ENCODE peak calls at places on chromosomes 5 and 9, in eight cellular contexts. V is kidney, J is uterus, C is colonic mucosa, Z is breast epithelium, L is tibial nerve, P is ascending aorta, S is pancreas. O is an unnamed sample.
A peak's percentile ranks its signal among the peaks of the same experiment; 100 is the strongest.

GRCh38 chr9:134328341-134328840 is 2.1 kb downstream of the RXRA start:
- DNase-seq in C (peak; percentile 67), Z (no peak), L (no peak), P (no peak), S (no peak), J (no peak), V (peak; percentile 78), O (peak; percentile 31)

GRCh38 chr5:107519900-107520354 is 150.8 kb downstream of the EFNA5 start:
- DNase-seq in P (no peak), C (no peak), Z (no peak), L (no peak), V (no peak), S (no peak), J (no peak), O (no peak)

GRCh38 chr5:159098285-159099048 is 1.2 kb downstream of the EBF1 start:
- DNase-seq in J (no peak), L (no peak), C (no peak), S (no peak), P (no peak), Z (no peak), V (no peak), O (no peak)

GRCh38 chr9:136403538-136403914 is 3.6 kb upstream of the SNAPC4 start:
- DNase-seq in P (no peak), V (no peak), J (no peak), Z (no peak), L (no peak), S (no peak), C (no peak), O (no peak)

GRCh38 chr5:168471785-168472184 is 14.5 kb upstream of the RARS1 start:
- DNase-seq in V (no peak), Z (no peak), S (no peak), L (no peak), C (no peak), P (no peak), J (no peak), O (no peak)

GRCh38 chr5:2005101-2006041 is 122.6 kb upstream of the IRX4 start:
- DNase-seq in C (no peak), P (no peak), J (no peak), L (no peak), S (no peak), V (no peak), Z (no peak), O (no peak)

GRCh38 chr5:154620406-154620805 is 134.8 kb upstream of the LARP1 start:
- DNase-seq in C (no peak), P (no peak), V (no peak), J (no peak), L (no peak), S (no peak), Z (no peak), O (no peak)

GRCh38 chr5:178644826-178645545 is 18.1 kb upstream of the CLK4 start:
- DNase-seq in V (no peak), L (no peak), S (no peak), P (peak; percentile 12), C (no peak), J (no peak), Z (no peak), O (no peak)

GRCh38 chr9:134196911-134197310 is 32.5 kb upstream of the RNU6ATAC start:
- DNase-seq in V (peak; percentile 28), L (no peak), S (no peak), C (no peak), P (peak; percentile 33), Z (no peak), J (no peak), O (no peak)

GRCh38 chr5:173493040-173493439 is 123.4 kb downstream of the BOD1 start:
- DNase-seq in J (no peak), V (no peak), P (no peak), S (no peak), C (no peak), Z (no peak), L (no peak), O (no peak)

GRCh38 chr5:149358294-149358651 is 427 bp downstream of the PCYOX1L start:
- DNase-seq in P (no peak), S (peak; percentile 78), L (peak; percentile 32), J (peak; percentile 55), C (peak; percentile 44), V (peak; percentile 80), Z (no peak), O (peak; percentile 74)

GRCh38 chr5:141489841-141490240 is 960 bp downstream of the PCDHGC5 start:
- DNase-seq in J (no peak), V (no peak), L (no peak), Z (no peak), S (no peak), P (no peak), C (no peak), O (no peak)

GRCh38 chr5:141488591-141489478 is at the start of gene PCDHGC5:
- DNase-seq in J (peak; percentile 57), L (no peak), S (no peak), Z (no peak), V (no peak), C (no peak), P (no peak), O (no peak)

GRCh38 chr5:141490771-141491170 is 1.9 kb downstream of the PCDHGC5 start:
- DNase-seq in Z (no peak), P (no peak), S (no peak), C (no peak), V (no peak), L (no peak), J (no peak), O (no peak)

GRCh38 chr5:141491323-141492167 is 2.7 kb downstream of the PCDHGC5 start:
- DNase-seq in S (no peak), V (no peak), Z (no peak), J (no peak), C (no peak), P (no peak), L (no peak), O (no peak)

DNA sequence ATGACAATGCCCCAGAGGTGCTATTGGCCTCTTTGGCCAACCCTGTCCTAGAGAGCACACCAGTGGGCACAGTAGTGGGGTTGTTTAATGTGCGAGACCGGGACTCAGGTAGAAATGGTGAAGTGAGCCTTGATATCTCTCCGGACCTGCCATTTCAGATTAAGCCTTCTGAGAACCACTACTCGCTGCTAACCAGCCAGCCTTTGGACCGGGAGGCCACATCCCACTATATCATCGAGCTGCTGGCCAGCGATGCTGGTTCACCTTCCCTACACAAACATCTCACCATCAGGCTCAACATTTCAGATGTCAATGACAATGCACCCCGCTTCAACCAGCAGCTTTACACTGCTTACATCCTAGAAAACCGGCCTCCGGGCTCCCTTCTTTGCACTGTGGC is 1.4 kb downstream of the PCDHGC5 start:
- DNase-seq in S (no peak), J (no peak), V (no peak), Z (no peak), C (no peak), L (no peak), P (no peak), O (no peak)
- H3K4me3 ChIP-seq in S (no peak overlapping the region), J (no peak overlapping the region), V (no peak overlapping the region), Z (no peak overlapping the region), C (no peak overlapping the region), L (no peak overlapping the region), P (no peak overlapping the region), O (no peak overlapping the region)

GRCh38 chr5:371811-372555 is 50.5 kb downstream of the AHRR start:
- DNase-seq in C (peak; percentile 12), L (peak; percentile 2), P (peak; percentile 56), J (no peak), V (peak; percentile 24), S (peak; percentile 23), Z (peak; percentile 43), O (no peak)
- H3K4me1 ChIP-seq in C (no peaks in the 10 kb centered on the region), L (no peaks in the 10 kb centered on the region), P (no peaks in the 10 kb centered on the region), J (no peaks in the 10 kb centered on the region), V (no peaks in the 10 kb centered on the region), S (no peaks in the 10 kb centered on the region), Z (no peaks in the 10 kb centered on the region), O (no peaks in the 10 kb centered on the region)

GRCh38 chr5:141041427-141041785 is 9.8 kb upstream of the PCDHB1 start:
- DNase-seq in J (no peak), L (no peak), S (no peak), V (no peak), P (no peak), Z (no peak), C (no peak), O (no peak)

GRCh38 chr5:141039061-141039460 is 12.1 kb upstream of the PCDHB1 start:
- DNase-seq in V (no peak), J (no peak), S (no peak), C (no peak), P (no peak), L (no peak), Z (no peak), O (no peak)

GRCh38 chr5:141039517-141039916 is 11.7 kb upstream of the PCDHB1 start:
- DNase-seq in S (no peak), P (no peak), C (no peak), Z (no peak), J (no peak), L (no peak), V (no peak), O (no peak)

GRCh38 chr5:141040093-141040762 is 10.9 kb upstream of the PCDHB1 start:
- DNase-seq in P (no peak), C (no peak), S (peak; percentile 87), J (peak; percentile 20), V (peak; percentile 79), L (peak; percentile 25), Z (no peak), O (peak; percentile 13)

DNA sequence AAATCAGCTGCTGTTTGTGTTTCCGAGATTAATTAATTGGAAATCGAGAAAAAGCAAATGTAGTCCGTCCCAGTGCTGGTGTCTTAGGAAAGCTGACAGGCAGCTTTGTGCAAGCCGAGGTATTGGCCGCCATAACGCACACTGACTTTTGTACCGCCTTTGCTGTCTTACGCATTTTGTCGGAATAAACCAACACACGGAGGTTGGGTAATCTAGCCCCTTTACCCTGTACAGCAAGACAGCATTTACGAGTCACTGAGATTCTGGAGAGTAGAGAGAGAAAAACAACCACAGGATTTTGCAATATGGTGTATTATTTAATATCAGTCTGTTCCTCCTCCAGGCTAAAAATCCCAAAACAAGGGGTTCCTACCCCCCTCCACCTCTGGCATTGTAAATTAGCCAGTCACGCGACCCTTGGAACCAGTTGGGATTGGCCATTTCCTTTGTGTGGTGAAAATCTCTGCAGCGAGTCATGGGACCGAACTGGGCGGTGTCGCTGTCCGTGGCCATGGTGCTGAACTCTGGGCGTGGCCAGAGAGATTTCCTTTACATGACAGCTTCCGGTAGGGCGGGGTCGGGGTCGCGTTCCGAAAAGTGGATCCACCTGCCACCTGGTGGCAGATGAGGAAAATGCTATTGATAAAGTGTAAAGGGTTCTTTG is 10.3 kb upstream of the PCDHB1 start:
- DNase-seq in S (peak; percentile 98), J (peak; percentile 95), Z (peak; percentile 98), C (peak; percentile 80), V (peak; percentile 98), P (peak; percentile 92), L (peak; percentile 94), O (peak; percentile 87)
- TF ChIP-seq CTCF in S (peak; percentile 38), J (peak; percentile 84), Z (peak; percentile 81), C (peak; percentile 48), V (peak; percentile 84), P (peak; percentile 60), L (peak; percentile 60), O (peak; percentile 51)

DNA sequence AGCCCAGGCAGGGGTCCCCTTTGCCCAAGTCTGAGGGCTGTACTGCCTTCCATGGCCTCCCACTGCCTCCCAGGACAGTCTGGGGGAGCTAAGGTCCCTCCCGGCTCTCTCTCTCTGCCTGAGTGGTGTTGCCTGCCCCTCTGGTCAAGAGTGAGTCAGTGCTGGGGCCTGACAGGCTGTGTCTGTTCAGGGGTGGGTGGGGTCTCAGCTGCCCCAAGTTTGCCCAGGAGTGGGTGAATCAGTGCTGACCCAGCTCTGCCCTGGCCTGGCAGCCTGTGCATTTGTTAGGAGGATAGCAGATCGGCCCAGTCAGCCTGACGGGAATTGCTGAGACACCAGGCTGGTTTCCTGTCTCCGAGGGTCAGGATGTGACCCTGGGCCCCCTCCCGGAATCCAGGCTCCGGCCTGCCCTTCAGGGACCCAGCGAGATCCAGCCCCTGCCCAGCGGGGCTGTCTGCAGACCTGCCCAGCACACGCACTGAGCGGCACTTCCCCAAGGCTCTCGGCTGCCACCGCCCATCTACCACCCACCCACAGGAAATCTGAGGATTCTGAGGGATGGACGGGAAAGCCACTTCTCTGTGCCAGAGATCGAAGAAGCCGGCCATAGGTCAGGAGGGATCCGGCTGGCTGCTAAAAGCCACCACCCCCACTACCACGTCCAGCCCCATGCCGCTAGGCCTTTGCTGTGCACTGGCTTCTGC is 15.9 kb downstream of the ENG start:
- DNase-seq in V (peak; percentile 96), Z (no peak), S (no peak), L (peak; percentile 61), C (peak; percentile 50), P (peak; percentile 98), J (peak; percentile 86), O (peak; percentile 85)
- H3K4me3 ChIP-seq in V (no peak overlapping the region), Z (no peak overlapping the region), S (no peak overlapping the region), L (no peak overlapping the region), C (no peak overlapping the region), P (peak overlapping the region; percentile 15), J (no peak overlapping the region), O (peak overlapping the region; percentile 30)